ENCODE peak calls at places on chromosomes 13 and 19, in seven cellular contexts. I is CD8-positive, alpha-beta memory T cell; P is spleen; N is epithelial cell of esophagus; K is adrenal gland; C is MM.1S; R is breast epithelium. F is an unnamed sample.
A peak's percentile ranks its signal among the peaks of the same experiment; 100 is the strongest.

GRCh38 chr19:53192771-53193533 is at the start of gene ZNF665:
- DNase-seq in K (peak; percentile 93), P (peak; percentile 95), R (peak; percentile 88), N (peak; percentile 88), C (no peak), I (peak; percentile 91), F (no peak)

GRCh38 chr13:85990397-85990796 is 191.2 kb upstream of the SLITRK6 start:
- DNase-seq in P (no peak), C (no peak), K (no peak), N (no peak), R (no peak), I (no peak), F (no peak)

GRCh38 chr13:78102121-78102677 is 183.6 kb upstream of the EDNRB start:
- DNase-seq in K (peak; percentile 55), R (peak; percentile 27), P (no peak), I (no peak), N (peak; percentile 28), C (peak; percentile 78), F (no peak)

GRCh38 chr13:28324181-28324789 is 170.6 kb downstream of the FLT1 start:
- DNase-seq in I (peak; percentile 47), P (no peak), C (peak; percentile 41), R (no peak), N (peak; percentile 70), K (peak; percentile 77), F (no peak)

GRCh38 chr13:109412232-109412935 is 374.0 kb downstream of the IRS2 start:
- DNase-seq in N (peak; percentile 17), C (no peak), R (no peak), P (no peak), I (no peak), K (peak; percentile 73), F (no peak)

GRCh38 chr19:46489445-46490272 is 6.0 kb downstream of the PNMA8B start:
- DNase-seq in K (peak; percentile 76), I (no peak), R (no peak), C (no peak), P (peak; percentile 78), N (peak; percentile 29), F (no peak)

GRCh38 chr13:70391678-70392077 is 283.4 kb upstream of the KLHL1 start:
- DNase-seq in I (no peak), R (no peak), C (no peak), P (no peak), K (no peak), N (no peak), F (no peak)

GRCh38 chr13:50115695-50116094 is 100.5 kb downstream of the KCNRG start:
- DNase-seq in N (no peak), I (no peak), R (no peak), P (no peak), C (no peak), K (no peak), F (no peak)

GRCh38 chr13:110474713-110475112 is 86.8 kb downstream of the RAB20 start:
- DNase-seq in C (no peak), P (no peak), K (no peak), I (no peak), N (no peak), R (no peak), F (no peak)

GRCh38 chr13:110475117-110475516 is 86.4 kb downstream of the RAB20 start:
- DNase-seq in K (no peak), N (no peak), I (no peak), R (no peak), P (no peak), C (no peak), F (no peak)

GRCh38 chr13:110475550-110476219 is 85.8 kb downstream of the RAB20 start:
- DNase-seq in P (no peak), C (no peak), N (no peak), I (no peak), R (no peak), K (no peak), F (no peak)

GRCh38 chr13:110477711-110478245 is 83.7 kb downstream of the RAB20 start:
- DNase-seq in P (no peak), R (no peak), I (no peak), C (no peak), K (no peak), N (no peak), F (no peak)

DNA sequence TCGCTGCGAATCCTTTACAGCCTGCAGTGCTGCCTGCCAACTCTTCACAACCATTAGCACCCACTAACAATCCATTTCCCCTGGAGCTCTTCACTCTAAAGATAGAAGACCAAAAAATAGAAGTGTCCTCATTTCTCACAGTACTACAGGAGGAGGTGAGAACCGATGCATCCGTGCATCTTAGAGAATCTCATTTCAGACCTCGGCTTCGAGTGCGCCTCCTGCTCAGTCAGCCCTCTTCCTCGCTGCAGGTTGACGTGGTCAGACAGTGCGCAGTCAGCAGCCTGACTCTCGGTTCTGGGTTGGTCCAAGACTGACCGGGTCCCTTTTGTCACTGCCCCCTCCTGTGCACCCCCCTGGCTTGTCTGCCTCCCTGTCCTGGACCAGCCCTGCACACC is 85.3 kb downstream of the RAB20 start:
- DNase-seq in N (no peak), C (no peak), P (no peak), K (no peak), R (no peak), I (no peak), F (no peak)
- H3K4me3 ChIP-seq in N (no peak overlapping the region), C (no peak overlapping the region), P (no peak overlapping the region), K (no peak overlapping the region), R (no peak overlapping the region), I (no peak overlapping the region), F (no peak overlapping the region)

GRCh38 chr19:55080121-55080914 is 4.6 kb downstream of the EPS8L1 start:
- DNase-seq in P (peak; percentile 91), N (peak; percentile 90), R (peak; percentile 73), I (peak; percentile 64), C (no peak), K (peak; percentile 54), F (no peak)
- H3K4me3 ChIP-seq in P (peak overlapping the region; percentile 45), N (peak overlapping the region; percentile 47), R (peak overlapping the region; percentile 34), I (peak overlapping the region; percentile 90), C (no peak overlapping the region), K (no peak overlapping the region), F (peak overlapping the region; percentile 67)

DNA sequence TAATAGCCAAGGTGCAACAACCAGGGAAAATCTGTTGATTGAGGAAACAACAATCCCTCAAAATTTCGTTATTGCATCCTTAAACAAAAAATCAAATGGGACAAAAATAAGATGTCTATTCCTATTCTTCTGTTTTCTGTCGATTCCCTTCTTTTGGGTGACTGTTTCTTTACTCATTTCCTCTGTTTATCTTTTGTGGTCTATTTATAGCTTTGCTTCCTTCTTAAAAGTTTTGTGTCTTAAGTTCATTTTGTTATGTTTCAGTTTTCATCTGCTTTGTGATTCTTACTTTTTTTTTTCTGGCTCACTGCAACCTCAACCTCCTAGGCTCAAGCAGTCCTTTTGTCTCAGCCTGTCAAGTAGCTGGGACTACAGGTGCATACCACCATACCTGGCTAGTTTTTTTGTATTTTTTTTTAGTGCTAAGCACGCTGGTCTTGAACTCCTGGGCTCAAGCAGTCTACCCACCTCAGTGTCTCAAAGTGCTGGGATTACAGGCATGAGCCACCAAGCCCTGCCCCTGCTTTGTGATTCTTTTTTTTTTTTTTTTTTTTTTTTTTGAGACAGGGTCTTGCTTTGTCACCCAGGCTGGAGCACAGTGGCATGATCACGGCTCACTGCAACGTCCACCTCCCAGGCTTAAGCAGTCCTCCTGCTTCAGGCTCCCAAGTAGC is 10.4 kb downstream of the ZNF146 start:
- DNase-seq in N (no peak), R (no peak), I (no peak), P (no peak), C (no peak), K (no peak), F (no peak)
- H3K4me3 ChIP-seq in N (no peak overlapping the region), R (no peak overlapping the region), I (no peak overlapping the region), P (no peak overlapping the region), C (no peak overlapping the region), K (no peak overlapping the region), F (no peak overlapping the region)

GRCh38 chr13:40079721-40080120 is 424.3 kb downstream of the COG6 start:
- DNase-seq in K (no peak), P (no peak), N (no peak), R (no peak), C (no peak), I (no peak), F (no peak)

GRCh38 chr13:40083841-40084240 is 428.4 kb downstream of the COG6 start:
- DNase-seq in I (no peak), N (no peak), C (no peak), R (no peak), K (no peak), P (no peak), F (no peak)

GRCh38 chr13:40084934-40085333 is 429.5 kb downstream of the COG6 start:
- DNase-seq in R (no peak), N (no peak), C (no peak), K (no peak), I (no peak), P (no peak), F (no peak)

GRCh38 chr13:40080676-40081075 is 425.2 kb downstream of the COG6 start:
- DNase-seq in I (no peak), R (no peak), N (no peak), K (no peak), P (no peak), C (no peak), F (no peak)

DNA sequence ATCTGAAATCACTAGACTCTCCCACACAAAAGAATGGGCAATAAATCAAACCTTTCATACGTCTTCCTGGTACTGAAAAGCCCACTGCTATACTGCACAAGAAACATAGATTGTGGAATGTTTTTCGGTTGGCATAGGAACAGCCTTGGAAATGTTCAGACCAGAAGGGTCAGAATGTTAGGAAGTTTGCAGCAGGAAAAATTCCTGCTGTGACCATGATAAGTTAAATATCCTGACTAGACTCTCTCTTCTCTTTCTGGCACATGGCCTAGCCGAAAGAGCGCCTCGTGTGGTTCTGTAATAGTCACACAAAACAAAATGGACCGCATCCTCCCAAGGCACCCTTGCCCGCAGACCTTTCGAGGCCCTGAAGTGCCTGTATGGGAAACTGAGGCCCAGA is 427.2 kb downstream of the COG6 start:
- DNase-seq in K (peak; percentile 55), P (no peak), R (no peak), N (no peak), I (no peak), C (no peak), F (no peak)
- H3K4me3 ChIP-seq in K (no peak overlapping the region), P (no peak overlapping the region), R (no peak overlapping the region), N (no peak overlapping the region), I (no peak overlapping the region), C (no peak overlapping the region), F (no peak overlapping the region)

DNA sequence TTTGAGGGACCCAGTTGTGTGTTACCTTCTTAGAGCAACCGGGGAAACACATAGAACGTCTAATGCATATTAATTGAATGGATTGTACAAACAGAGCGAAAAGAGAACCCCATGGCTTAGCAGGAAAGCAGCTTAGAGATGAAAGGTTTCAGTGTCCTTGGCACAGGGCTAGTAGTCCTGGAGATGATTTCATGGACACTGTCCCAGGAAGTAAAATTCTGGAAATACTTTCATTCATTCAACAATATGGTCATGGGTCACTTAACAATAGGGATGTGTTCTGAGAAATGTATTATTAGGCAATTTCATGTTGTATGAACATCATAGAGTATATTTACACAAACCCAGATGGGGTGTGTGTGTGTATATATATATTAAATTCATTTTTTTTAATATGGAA is 9.7 kb upstream of the FUT2 start:
- DNase-seq in N (no peak), I (no peak), C (no peak), R (no peak), K (no peak), P (no peak), F (no peak)
- H3K4me3 ChIP-seq in N (no peak overlapping the region), I (no peak overlapping the region), C (no peak overlapping the region), R (no peak overlapping the region), K (no peak overlapping the region), P (no peak overlapping the region), F (no peak overlapping the region)

GRCh38 chr19:48752511-48753365 is at the start of gene FUT1:
- DNase-seq in K (peak; percentile 68), R (peak; percentile 88), P (peak; percentile 89), N (peak; percentile 96), I (peak; percentile 62), C (peak; percentile 43), F (no peak)
- H3K4me3 ChIP-seq in K (no peak within 1 kb of the TSS), R (peak within 1 kb of the TSS; percentile 39), P (peak within 1 kb of the TSS; percentile 40), N (peak within 1 kb of the TSS; percentile 77), I (peak within 1 kb of the TSS; percentile 12), C (peak within 1 kb of the TSS; percentile 57), F (peak within 1 kb of the TSS; percentile 35)

GRCh38 chr19:38373907-38374331 is 452 bp upstream of the PSMD8 start:
- DNase-seq in C (no peak), N (no peak), I (no peak), K (no peak), R (no peak), P (no peak), F (no peak)
- H3K4me3 ChIP-seq in C (peak overlapping the region; percentile 55), N (peak overlapping the region; percentile 93), I (peak overlapping the region; percentile 45), K (no peak overlapping the region), R (peak overlapping the region; percentile 90), P (peak overlapping the region; percentile 15), F (peak overlapping the region; percentile 71)